ENCODE peak calls at places on chromosomes 13 and 19, in eight cellular contexts. P is stromal cell of bone marrow; J is EH; B is dermis blood vessel endothelial cell; Q is ELR; X is fibroblast of the conjunctiva; M is CD4-positive, alpha-beta T cell; D is activated CD4-positive, alpha-beta memory T cell treated with anti-CD3 and anti-CD28 coated beads for 36 hours. V is an unnamed sample.

GRCh38 chr13:32443111-32443510 is 15.2 kb upstream of the N4BP2L1 start:
- DNase-seq in P (no peak), J (peak), B (peak), Q (peak), X (peak), M (peak), D (peak), V (peak)

GRCh38 chr19:48799358-48800300 is 11.2 kb downstream of the BCAT2 start:
- DNase-seq in P (no peak), J (no peak), B (peak), Q (no peak), X (no peak), M (no peak), D (no peak), V (no peak)

GRCh38 chr13:111610077-111610476 is 289.6 kb downstream of the TEX29 start:
- DNase-seq in P (no peak), J (no peak), B (peak), Q (no peak), X (no peak), M (no peak), D (no peak), V (no peak)

GRCh38 chr19:23762884-23763711 is 4.4 kb upstream of the ZNF681 start:
- DNase-seq in P (no peak), J (peak), B (peak), Q (peak), X (peak), M (peak), D (peak), V (peak)

GRCh38 chr13:72849571-72849970 is 67.6 kb downstream of the PIBF1 start:
- DNase-seq in P (peak), J (peak), B (no peak), Q (no peak), X (no peak), M (no peak), D (no peak), V (no peak)

GRCh38 chr19:44552324-44552723 is 22.8 kb upstream of the CEACAM20 start:
- DNase-seq in P (no peak), J (peak), B (peak), Q (peak), X (no peak), M (no peak), D (peak), V (peak)

GRCh38 chr19:15372891-15373301 is 6.7 kb downstream of the AKAP8 start:
- DNase-seq in P (no peak), J (no peak), B (no peak), Q (no peak), X (no peak), M (no peak), D (no peak), V (no peak)

GRCh38 chr19:13842294-13843103 is 34.4 kb upstream of the NANOS3 start:
- DNase-seq in P (no peak), J (peak), B (peak), Q (peak), X (no peak), M (peak), D (peak), V (peak)

GRCh38 chr13:110444226-110444653 is 117.3 kb downstream of the RAB20 start:
- DNase-seq in P (no peak), J (peak), B (no peak), Q (peak), X (no peak), M (no peak), D (no peak), V (peak)

GRCh38 chr19:33678796-33679195 is 57.0 kb downstream of the CHST8 start:
- DNase-seq in P (no peak), J (no peak), B (no peak), Q (no peak), X (no peak), M (no peak), D (no peak), V (no peak)

GRCh38 chr19:28905996-28906395 is 307.0 kb downstream of the UQCRFS1 start:
- DNase-seq in P (no peak), J (peak), B (no peak), Q (peak), X (no peak), M (no peak), D (no peak), V (no peak)

V was measured in epithelial cell of esophagus.